ENCODE peak calls at places on chromosomes 11 and 22, in six cellular contexts. T, X, U, H, A and L are unnamed samples.

GRCh38 chr22:21573293-21573734 is 5.8 kb downstream of the UBE2L3 start:
- DNase-seq in T (no peak), X (no peak), A (no peak), H (no peak), U (no peak), L (no peak)

GRCh38 chr22:47450876-47451475 is 688.5 kb downstream of the TBC1D22A start:
- DNase-seq in U (no peak), H (no peak), A (no peak), T (no peak), X (no peak), L (no peak)

GRCh38 chr11:126282361-126282741 is 542 bp upstream of the TIRAP start:
- DNase-seq in T (peak; percentile 39), X (peak; percentile 55), U (peak; percentile 35), H (no peak), A (peak; percentile 39), L (peak; percentile 73)

GRCh38 chr11:103862049-103862826 is 174.2 kb upstream of the DDI1 start:
- DNase-seq in U (peak; percentile 16), T (no peak), H (no peak), A (no peak), X (no peak), L (no peak)

GRCh38 chr11:65892661-65893317 is 2.3 kb downstream of the CCDC85B start:
- DNase-seq in H (no peak), X (no peak), U (no peak), T (no peak), A (no peak), L (peak; percentile 25)

GRCh38 chr22:46366327-46366731 is 30.8 kb downstream of the TRMU start:
- DNase-seq in A (no peak), X (no peak), H (no peak), T (no peak), U (no peak), L (no peak)

GRCh38 chr11:126140932-126141291 is 70.5 kb downstream of the RPUSD4 start:
- DNase-seq in T (no peak), A (no peak), X (no peak), U (no peak), H (no peak), L (peak; percentile 46)

GRCh38 chr11:115154355-115154736 is 349.9 kb downstream of the CADM1 start:
- DNase-seq in H (no peak), A (no peak), U (no peak), X (no peak), T (no peak), L (no peak)

GRCh38 chr22:21702094-21702493 is 33.5 kb downstream of the YPEL1 start:
- DNase-seq in A (no peak), H (no peak), X (no peak), U (no peak), T (no peak), L (no peak)

GRCh38 chr11:36627471-36627870 is 29.4 kb upstream of the RAG2 start:
- DNase-seq in X (no peak), H (no peak), T (no peak), A (no peak), U (no peak), L (no peak)

GRCh38 chr11:79971255-79971654 is 530.4 kb upstream of the TENM4 start:
- DNase-seq in X (no peak), A (no peak), U (no peak), H (no peak), T (no peak), L (no peak)

GRCh38 chr11:77183421-77183984 is 55.5 kb downstream of the MYO7A start:
- DNase-seq in U (no peak), T (no peak), X (no peak), H (no peak), A (no peak), L (no peak)